ENCODE peak calls at places on chromosomes 4 and X, in six cellular contexts. One of them, this sample, is unnamed. For H3K9me3, the result is how much of the 10 kb centered on the place peaks cover.

GRCh38 chr4:95362906-95363578 is 185.7 kb downstream of the UNC5C start:
- DNase-seq in OCI-LY7: peak
- DNase-seq in neuronal stem cell: no peak
- DNase-seq in cardiac muscle cell: peak
- DNase-seq in MM.1S: peak
- DNase-seq in suprapubic skin: no peak
- DNase-seq in this sample: peak

GRCh38 chr4:183434264-183435045 is 10.0 kb upstream of the CDKN2AIP start:
- DNase-seq in OCI-LY7: no peak
- DNase-seq in neuronal stem cell: no peak
- DNase-seq in cardiac muscle cell: no peak
- DNase-seq in MM.1S: no peak
- DNase-seq in suprapubic skin: no peak
- DNase-seq in this sample: no peak

GRCh38 chrX:69229436-69229835 is 64.2 kb upstream of the PJA1 start:
- DNase-seq in OCI-LY7: no peak
- DNase-seq in neuronal stem cell: no peak
- DNase-seq in cardiac muscle cell: no peak
- DNase-seq in MM.1S: no peak
- DNase-seq in suprapubic skin: no peak
- DNase-seq in this sample: no peak

GRCh38 chrX:18354369-18355329 is at the start of gene SCML2:
- DNase-seq in OCI-LY7: peak
- DNase-seq in neuronal stem cell: peak
- DNase-seq in cardiac muscle cell: peak
- DNase-seq in MM.1S: peak
- DNase-seq in suprapubic skin: no peak
- DNase-seq in this sample: peak

GRCh38 chrX:47168495-47169073 is 23.6 kb downstream of the RBM10 start:
- DNase-seq in OCI-LY7: no peak
- DNase-seq in neuronal stem cell: no peak
- DNase-seq in cardiac muscle cell: no peak
- DNase-seq in MM.1S: no peak
- DNase-seq in suprapubic skin: peak
- DNase-seq in this sample: no peak

GRCh38 chr4:63226236-63226635 is 1183.0 kb downstream of the TECRL start:
- DNase-seq in OCI-LY7: no peak
- DNase-seq in neuronal stem cell: no peak
- DNase-seq in cardiac muscle cell: no peak
- DNase-seq in MM.1S: no peak
- DNase-seq in suprapubic skin: no peak
- DNase-seq in this sample: no peak

GRCh38 chrX:72131317-72132294 is at the start of gene RTL5:
- DNase-seq in OCI-LY7: no peak
- DNase-seq in neuronal stem cell: peak
- DNase-seq in cardiac muscle cell: peak
- DNase-seq in MM.1S: peak
- DNase-seq in suprapubic skin: peak
- DNase-seq in this sample: no peak

GRCh38 chrX:136861877-136862276 is 18.6 kb downstream of the RBMX start:
- DNase-seq in OCI-LY7: no peak
- DNase-seq in neuronal stem cell: no peak
- DNase-seq in cardiac muscle cell: no peak
- DNase-seq in MM.1S: no peak
- DNase-seq in suprapubic skin: no peak
- DNase-seq in this sample: no peak

GRCh38 chrX:115533485-115533884 is 27.5 kb upstream of the PLS3 start:
- DNase-seq in OCI-LY7: no peak
- DNase-seq in neuronal stem cell: no peak
- DNase-seq in cardiac muscle cell: no peak
- DNase-seq in MM.1S: no peak
- DNase-seq in suprapubic skin: no peak
- DNase-seq in this sample: no peak

GRCh38 chr4:41442818-41443217 is 95.1 kb upstream of the LIMCH1 start:
- DNase-seq in OCI-LY7: no peak
- DNase-seq in neuronal stem cell: no peak
- DNase-seq in cardiac muscle cell: no peak
- DNase-seq in MM.1S: no peak
- DNase-seq in suprapubic skin: no peak
- DNase-seq in this sample: no peak

GRCh38 chr4:118989098-118990080 is 100.7 kb downstream of the SYNPO2 start:
- DNase-seq in OCI-LY7: no peak
- DNase-seq in neuronal stem cell: no peak
- DNase-seq in cardiac muscle cell: no peak
- DNase-seq in MM.1S: no peak
- DNase-seq in suprapubic skin: no peak
- DNase-seq in this sample: no peak

GRCh38 chr4:113921089-113921842 is 58.2 kb downstream of the ARSJ start:
- DNase-seq in OCI-LY7: no peak
- DNase-seq in neuronal stem cell: no peak
- DNase-seq in cardiac muscle cell: no peak
- DNase-seq in MM.1S: no peak
- DNase-seq in suprapubic skin: no peak
- DNase-seq in this sample: no peak

GRCh38 chrX:115564243-115564642 is 3.3 kb downstream of the PLS3 start:
- DNase-seq in OCI-LY7: no peak
- DNase-seq in neuronal stem cell: no peak
- DNase-seq in cardiac muscle cell: no peak
- DNase-seq in MM.1S: no peak
- DNase-seq in suprapubic skin: no peak
- DNase-seq in this sample: no peak

GRCh38 chrX:13479452-13479813 is 90.0 kb upstream of the EGFL6 start:
- DNase-seq in OCI-LY7: no peak
- DNase-seq in neuronal stem cell: no peak
- DNase-seq in cardiac muscle cell: no peak
- DNase-seq in MM.1S: no peak
- DNase-seq in suprapubic skin: no peak
- DNase-seq in this sample: no peak

GRCh38 chr4:152534541-152535231 is 1.2 kb downstream of the FBXW7 start:
- DNase-seq in OCI-LY7: peak
- DNase-seq in neuronal stem cell: no peak
- DNase-seq in cardiac muscle cell: peak
- DNase-seq in MM.1S: peak
- DNase-seq in suprapubic skin: peak
- DNase-seq in this sample: peak

GRCh38 chrX:123859409-123859827 is 435 bp upstream of the XIAP start:
- DNase-seq in OCI-LY7: peak
- DNase-seq in neuronal stem cell: peak
- DNase-seq in cardiac muscle cell: no peak
- DNase-seq in MM.1S: no peak
- DNase-seq in suprapubic skin: no peak
- DNase-seq in this sample: no peak

GRCh38 chrX:103488332-103488731 is 31.0 kb downstream of the RAB40A start:
- DNase-seq in OCI-LY7: peak
- DNase-seq in neuronal stem cell: no peak
- DNase-seq in cardiac muscle cell: peak
- DNase-seq in MM.1S: no peak
- DNase-seq in suprapubic skin: no peak
- DNase-seq in this sample: no peak

GRCh38 chr4:632391-632790 is 7.0 kb downstream of the PDE6B start:
- DNase-seq in OCI-LY7: no peak
- DNase-seq in neuronal stem cell: no peak
- DNase-seq in cardiac muscle cell: no peak
- DNase-seq in MM.1S: no peak
- DNase-seq in suprapubic skin: no peak
- DNase-seq in this sample: no peak

GRCh38 chr4:173626277-173626676 is 96.2 kb upstream of the HAND2 start:
- DNase-seq in OCI-LY7: peak
- DNase-seq in neuronal stem cell: no peak
- DNase-seq in cardiac muscle cell: no peak
- DNase-seq in MM.1S: no peak
- DNase-seq in suprapubic skin: no peak
- DNase-seq in this sample: no peak
- H3K9me3 ChIP-seq in OCI-LY7: under half
- H3K9me3 ChIP-seq in neuronal stem cell: under half
- H3K9me3 ChIP-seq in cardiac muscle cell: under half
- H3K9me3 ChIP-seq in MM.1S: under half
- H3K9me3 ChIP-seq in suprapubic skin: under half
- H3K9me3 ChIP-seq in this sample: under half

GRCh38 chrX:19814240-19814639 is 73.2 kb downstream of the SH3KBP1 start:
- DNase-seq in OCI-LY7: peak
- DNase-seq in neuronal stem cell: no peak
- DNase-seq in cardiac muscle cell: no peak
- DNase-seq in MM.1S: no peak
- DNase-seq in suprapubic skin: no peak
- DNase-seq in this sample: peak

GRCh38 chrX:19811807-19812604 is 75.4 kb downstream of the SH3KBP1 start:
- DNase-seq in OCI-LY7: peak
- DNase-seq in neuronal stem cell: no peak
- DNase-seq in cardiac muscle cell: no peak
- DNase-seq in MM.1S: no peak
- DNase-seq in suprapubic skin: no peak
- DNase-seq in this sample: no peak

GRCh38 chrX:19807414-19807813 is 80.0 kb downstream of the SH3KBP1 start:
- DNase-seq in OCI-LY7: no peak
- DNase-seq in neuronal stem cell: no peak
- DNase-seq in cardiac muscle cell: no peak
- DNase-seq in MM.1S: peak
- DNase-seq in suprapubic skin: no peak
- DNase-seq in this sample: no peak

GRCh38 chrX:19810370-19810769 is 77.0 kb downstream of the SH3KBP1 start:
- DNase-seq in OCI-LY7: no peak
- DNase-seq in neuronal stem cell: no peak
- DNase-seq in cardiac muscle cell: no peak
- DNase-seq in MM.1S: no peak
- DNase-seq in suprapubic skin: no peak
- DNase-seq in this sample: no peak

GRCh38 chrX:19810809-19811208 is 76.6 kb downstream of the SH3KBP1 start:
- DNase-seq in OCI-LY7: no peak
- DNase-seq in neuronal stem cell: no peak
- DNase-seq in cardiac muscle cell: no peak
- DNase-seq in MM.1S: no peak
- DNase-seq in suprapubic skin: no peak
- DNase-seq in this sample: no peak
- H3K27ac ChIP-seq in OCI-LY7: peak
- H3K27ac ChIP-seq in neuronal stem cell: no peak
- H3K27ac ChIP-seq in cardiac muscle cell: no peak
- H3K27ac ChIP-seq in MM.1S: no peak
- H3K27ac ChIP-seq in suprapubic skin: no peak
- H3K27ac ChIP-seq in this sample: no peak

GRCh38 chr4:24794111-24794860 is 1.1 kb upstream of the SOD3 start:
- DNase-seq in OCI-LY7: no peak
- DNase-seq in neuronal stem cell: no peak
- DNase-seq in cardiac muscle cell: peak
- DNase-seq in MM.1S: no peak
- DNase-seq in suprapubic skin: peak
- DNase-seq in this sample: no peak
- H3K4me3 ChIP-seq in OCI-LY7: no peak
- H3K4me3 ChIP-seq in neuronal stem cell: no peak
- H3K4me3 ChIP-seq in cardiac muscle cell: no peak
- H3K4me3 ChIP-seq in MM.1S: peak
- H3K4me3 ChIP-seq in suprapubic skin: peak
- H3K4me3 ChIP-seq in this sample: no peak

DNA sequence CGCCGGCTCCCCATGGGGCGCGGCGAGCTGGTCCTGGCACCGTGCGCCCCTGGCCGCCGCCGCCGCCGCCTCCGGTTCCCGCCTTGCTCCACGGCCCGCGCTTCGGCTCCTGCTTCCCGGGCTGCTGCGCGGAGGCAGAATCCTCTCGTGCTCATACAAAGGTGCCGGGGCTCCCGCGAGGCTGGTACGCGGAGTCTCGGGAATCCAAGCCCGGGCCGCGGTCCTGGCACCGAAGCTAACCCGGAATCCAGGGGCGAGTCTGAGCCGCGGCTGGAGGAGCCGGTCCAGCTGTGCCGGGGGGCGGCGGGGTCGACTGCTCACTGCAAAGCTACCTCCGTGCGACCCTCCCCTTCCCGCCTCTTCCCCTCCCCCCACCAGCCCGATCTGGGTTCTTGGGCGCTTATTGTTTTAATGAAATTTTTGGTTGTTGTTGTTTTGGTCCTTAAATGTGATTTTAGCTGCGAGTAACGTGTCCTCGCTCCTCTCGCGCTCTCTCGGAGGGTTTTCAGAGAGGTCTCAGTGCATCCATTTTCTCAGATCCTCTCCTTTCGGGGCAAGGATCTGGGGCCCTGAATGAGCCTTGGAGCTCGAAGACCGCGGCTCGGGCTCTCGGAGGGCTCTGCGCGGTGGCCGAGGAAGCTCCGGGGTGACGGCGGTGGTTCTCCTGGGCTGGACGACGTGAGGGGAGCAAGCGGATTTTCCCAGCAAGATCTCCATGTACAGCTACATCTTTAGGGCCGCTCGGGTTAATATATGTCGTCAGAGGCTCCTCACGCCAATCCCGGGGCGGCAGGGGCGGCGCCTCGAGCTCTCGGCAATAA is at the start of gene HAND2:
- DNase-seq in OCI-LY7: no peak
- DNase-seq in neuronal stem cell: peak
- DNase-seq in cardiac muscle cell: peak
- DNase-seq in MM.1S: no peak
- DNase-seq in suprapubic skin: no peak
- DNase-seq in this sample: peak
- H3K9me3 ChIP-seq in OCI-LY7: under half
- H3K9me3 ChIP-seq in neuronal stem cell: under half
- H3K9me3 ChIP-seq in cardiac muscle cell: under half
- H3K9me3 ChIP-seq in MM.1S: under half
- H3K9me3 ChIP-seq in suprapubic skin: under half
- H3K9me3 ChIP-seq in this sample: under half